ENCODE peak calls at places on chromosome 6, in five cellular contexts. F, Z, X, N and L are unnamed samples.

GRCh38 chr6:25665455-25665854 is 13.4 kb downstream of the SCGN start:
- DNase-seq in F (no peak), Z (no peak), X (no peak), N (no peak), L (no peak)

GRCh38 chr6:92361990-92362770 is 1057.2 kb downstream of the EPHA7 start:
- DNase-seq in F (no peak), Z (no peak), X (no peak), N (no peak), L (no peak)

GRCh38 chr6:73204252-73204651 is 21.0 kb downstream of the KHDC1L start:
- DNase-seq in F (no peak), Z (no peak), X (no peak), N (no peak), L (no peak)

GRCh38 chr6:32539839-32540238 is 9.8 kb upstream of the HLA-DRB5 start:
- DNase-seq in F (no peak), Z (no peak), X (no peak), N (no peak), L (no peak)

GRCh38 chr6:26240981-26241770 is 123.8 kb upstream of the BTN3A2 start:
- DNase-seq in F (peak), Z (no peak), X (no peak), N (no peak), L (no peak)

GRCh38 chr6:12543953-12544352 is 172.6 kb upstream of the PHACTR1 start:
- DNase-seq in F (no peak), Z (no peak), X (no peak), N (no peak), L (no peak)

GRCh38 chr6:25026723-25027122 is 91.0 kb upstream of the RIPOR2 start:
- DNase-seq in F (no peak), Z (no peak), X (no peak), N (no peak), L (no peak)

GRCh38 chr6:111854683-111855082 is 18.6 kb downstream of the FYN start:
- DNase-seq in F (no peak), Z (no peak), X (no peak), N (no peak), L (no peak)

GRCh38 chr6:135904666-135905065 is 53.2 kb downstream of the PDE7B start:
- DNase-seq in F (peak), Z (no peak), X (no peak), N (no peak), L (no peak)

GRCh38 chr6:116973992-116974391 is 97.0 kb downstream of the RFX6 start:
- DNase-seq in F (no peak), Z (no peak), X (no peak), N (no peak), L (no peak)

GRCh38 chr6:122284848-122285247 is 114.6 kb upstream of the HSF2 start:
- DNase-seq in F (no peak), Z (no peak), X (no peak), N (no peak), L (no peak)

GRCh38 chr6:107820571-107821261 is 3.4 kb downstream of the SCML4 start:
- DNase-seq in F (no peak), Z (no peak), X (no peak), N (peak), L (no peak)

GRCh38 chr6:38404900-38405556 is 234.7 kb downstream of the BTBD9 start:
- DNase-seq in F (peak), Z (no peak), X (no peak), N (no peak), L (no peak)

GRCh38 chr6:82910394-82910793 is 155.2 kb downstream of the UBE3D start:
- DNase-seq in F (no peak), Z (no peak), X (no peak), N (no peak), L (no peak)

GRCh38 chr6:104286641-104287040 is 573.1 kb downstream of the HACE1 start:
- DNase-seq in F (no peak), Z (no peak), X (no peak), N (no peak), L (no peak)

GRCh38 chr6:35804996-35805736 is at the start of gene LHFPL5:
- DNase-seq in F (no peak), Z (peak), X (no peak), N (no peak), L (no peak)

DNA sequence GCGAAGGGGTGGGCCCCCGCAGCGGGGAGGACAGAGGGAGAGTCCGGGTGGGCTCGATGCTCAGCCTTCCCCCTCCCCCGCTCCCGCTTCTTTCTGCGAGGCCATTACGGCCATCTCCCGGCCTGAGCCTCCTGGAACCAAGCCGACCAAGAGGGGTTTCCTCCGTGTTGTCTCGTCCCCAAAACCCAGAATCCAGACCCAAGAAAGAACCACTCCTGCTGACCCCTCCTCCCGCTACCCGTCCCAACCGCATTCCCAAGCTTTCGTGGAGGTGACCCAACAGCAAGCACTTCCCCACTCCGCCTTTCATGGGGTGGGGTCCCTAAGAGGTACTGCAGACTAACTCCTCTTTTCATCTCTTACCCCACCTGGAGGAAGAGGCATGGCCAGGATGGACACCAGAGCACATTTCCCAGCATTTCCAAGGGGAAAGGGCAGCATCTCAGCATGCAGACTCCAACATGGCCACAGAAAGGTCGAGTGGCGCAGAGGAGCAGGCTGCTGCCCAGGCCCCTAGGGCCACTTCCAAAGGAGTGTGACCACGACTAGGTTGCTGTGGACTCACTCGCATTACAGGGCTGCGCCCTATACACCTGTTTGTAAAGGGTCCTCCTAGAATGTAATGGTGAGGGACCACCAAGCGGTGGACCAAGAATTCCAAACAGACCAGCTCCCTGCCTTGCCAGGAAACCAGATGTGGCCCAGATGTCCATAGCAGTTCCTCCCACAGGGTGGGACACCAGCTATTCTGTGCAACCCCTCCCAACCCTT is 53.5 kb downstream of the MRPL14 start:
- DNase-seq in F (no peak), Z (peak), X (no peak), N (no peak), L (no peak)
- TF ChIP-seq CTCF in F (no peak), Z (no peak), X (no peak), N (no peak), L (no peak)

DNA sequence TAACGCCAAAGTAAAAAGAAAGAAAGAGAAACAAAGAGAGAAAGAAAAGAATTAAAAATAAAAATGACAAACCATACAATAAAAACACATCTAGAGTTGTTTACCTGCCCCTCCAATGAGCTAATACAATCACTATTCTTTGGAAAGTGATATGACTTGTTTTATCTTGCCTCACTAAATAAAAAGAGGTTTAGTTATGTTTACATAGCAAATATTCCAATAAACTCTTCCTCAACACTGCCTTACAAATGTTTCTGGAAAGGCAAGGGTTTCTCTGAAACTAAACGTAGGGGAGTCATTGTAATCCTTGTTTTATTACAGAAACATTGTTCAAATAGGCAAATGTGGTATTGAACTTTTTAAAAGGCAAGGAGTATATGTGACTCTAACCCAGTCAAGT is 396.2 kb downstream of the EPM2A start:
- DNase-seq in F (no peak), Z (no peak), X (no peak), N (no peak), L (no peak)
- TF ChIP-seq CTCF in F (no peak), Z (no peak), X (no peak), N (no peak), L (no peak)

DNA sequence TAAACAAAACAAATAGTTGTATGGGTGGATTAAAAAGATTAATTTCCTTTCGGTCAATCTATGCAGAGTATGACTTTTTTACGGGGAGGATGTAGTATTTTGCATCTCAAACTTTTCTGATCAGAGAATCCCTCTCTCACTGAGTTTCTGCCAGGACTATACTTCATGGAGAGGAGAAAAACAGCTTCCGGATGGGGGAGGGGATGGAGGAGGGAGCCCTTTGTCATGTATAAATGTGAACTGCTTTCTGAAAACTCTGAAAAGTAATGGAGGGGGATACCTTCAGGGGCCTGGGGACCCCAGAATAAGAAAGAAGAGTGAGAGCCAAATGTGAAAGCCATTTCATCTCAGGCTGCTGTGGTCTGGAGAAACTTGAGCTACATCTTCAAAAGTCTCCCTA is 173.1 kb upstream of the KCNK16 start:
- DNase-seq in F (no peak), Z (no peak), X (no peak), N (no peak), L (no peak)
- TF ChIP-seq CTCF in F (no peak), Z (no peak), X (no peak), N (no peak), L (no peak)

GRCh38 chr6:139374357-139375238 is at the start of gene CITED2:
- DNase-seq in F (peak), Z (peak), X (peak), N (peak), L (peak)
- TF ChIP-seq CTCF in F (peak), Z (peak), X (peak), N (no peak), L (no peak)

GRCh38 chr6:30053682-30054081 is 7.4 kb upstream of the POLR1H start:
- DNase-seq in F (no peak), Z (no peak), X (no peak), N (no peak), L (no peak)
- TF ChIP-seq CTCF in F (no peak), Z (no peak), X (no peak), N (no peak), L (no peak)

DNA sequence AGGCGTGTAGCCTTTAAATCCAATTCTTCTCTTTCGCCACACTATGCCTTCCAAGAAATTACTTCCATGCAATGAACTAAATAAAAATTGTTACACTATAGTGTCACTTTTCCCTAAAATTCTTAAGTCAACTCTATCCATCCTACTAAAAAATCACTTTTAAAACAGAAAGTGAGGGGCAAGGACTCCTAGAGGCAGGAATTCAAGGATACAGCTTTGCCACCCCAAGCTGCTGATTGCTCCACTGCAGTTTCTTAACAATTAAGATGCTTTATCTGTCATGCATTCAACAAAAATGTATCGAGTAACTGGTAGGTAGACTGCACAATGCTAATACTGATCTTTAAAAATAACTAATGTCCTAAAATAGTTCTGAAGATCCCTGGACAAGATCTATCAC is 4.3 kb downstream of the MCM9 start:
- DNase-seq in F (no peak), Z (no peak), X (no peak), N (no peak), L (no peak)
- TF ChIP-seq CTCF in F (no peak), Z (no peak), X (no peak), N (no peak), L (no peak)

GRCh38 chr6:68778356-68779020 is 143.4 kb downstream of the ADGRB3 start:
- DNase-seq in F (peak), Z (peak), X (no peak), N (peak), L (no peak)
- TF ChIP-seq CTCF in F (peak), Z (peak), X (peak), N (peak), L (no peak)

GRCh38 chr6:109686566-109686965 is 4.4 kb downstream of the AK9 start:
- DNase-seq in F (no peak), Z (no peak), X (no peak), N (no peak), L (no peak)

GRCh38 chr6:109690373-109690739 is 646 bp downstream of the AK9 start:
- DNase-seq in F (no peak), Z (peak), X (peak), N (peak), L (no peak)

GRCh38 chr6:109693128-109693527 is 2.0 kb downstream of the FIG4 start:
- DNase-seq in F (no peak), Z (no peak), X (no peak), N (peak), L (no peak)

GRCh38 chr6:109687271-109687721 is 3.7 kb downstream of the AK9 start:
- DNase-seq in F (peak), Z (no peak), X (no peak), N (peak), L (no peak)

DNA sequence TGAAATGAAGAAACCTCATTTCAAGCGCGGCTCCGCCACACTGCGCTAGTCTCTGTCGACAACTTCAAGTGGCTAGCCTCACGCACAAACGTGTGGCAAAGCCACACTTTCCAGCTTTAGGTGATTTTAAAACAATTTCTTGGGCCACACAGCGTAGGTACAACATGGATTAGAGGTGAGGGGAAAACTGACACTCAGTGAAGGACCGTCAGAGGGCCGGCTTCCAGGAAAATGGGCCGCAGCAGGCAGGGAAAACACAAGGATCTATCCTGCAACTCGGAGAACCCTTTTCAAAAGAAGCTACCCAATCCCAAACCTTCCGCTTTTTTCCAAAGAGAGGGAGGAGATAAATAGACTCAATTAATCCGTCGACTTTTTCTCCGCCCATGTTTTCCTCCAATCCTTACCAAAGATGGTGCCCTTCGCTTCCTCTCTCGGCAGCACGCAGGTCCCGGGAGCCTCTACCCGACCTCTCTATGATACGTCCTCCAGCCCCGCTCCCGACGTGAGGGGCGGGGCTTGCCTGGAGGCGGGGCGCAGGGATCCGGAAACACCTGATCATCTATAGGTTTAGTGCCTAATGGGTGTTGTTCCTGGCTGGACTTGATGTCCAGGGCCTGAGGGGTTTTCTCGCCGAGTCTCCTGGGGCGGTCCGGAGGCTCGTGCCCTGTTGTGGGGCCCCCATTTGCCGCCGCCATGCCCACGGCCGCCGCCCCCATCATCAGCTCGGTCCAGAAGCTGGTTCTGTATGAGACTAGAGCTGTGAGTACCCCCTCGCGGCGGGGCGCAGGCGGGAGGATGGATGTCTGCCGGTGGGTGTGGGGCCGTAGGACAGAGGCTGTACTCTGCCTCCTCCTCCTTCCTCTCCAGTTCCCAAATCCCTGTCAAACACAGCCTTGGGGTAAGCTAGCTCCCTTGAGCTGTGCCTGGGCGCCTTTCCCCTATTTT is at the start of the genes AK9 and FIG4:
- DNase-seq in F (peak), Z (peak), X (peak), N (peak), L (peak)
- TF ChIP-seq CTCF in F (peak), Z (peak), X (peak), N (no peak), L (no peak)